ENCODE peak calls at places on chromosomes 7 and 10, in four cellular contexts. M, R, W and D are unnamed samples.

GRCh38 chr7:44294325-44295069 is 30.9 kb downstream of the CAMK2B start:
- DNase-seq in M (no peak), R (no peak), W (no peak), D (no peak)

GRCh38 chr10:121524138-121524817 is 74.0 kb downstream of the FGFR2 start:
- DNase-seq in M (no peak), R (no peak), W (no peak), D (peak)

GRCh38 chr7:80724249-80724871 is 85.9 kb downstream of the CD36 start:
- DNase-seq in M (no peak), R (peak), W (peak), D (peak)

GRCh38 chr10:283916-284356 is 148.7 kb downstream of the ZMYND11 start:
- DNase-seq in M (no peak), R (no peak), W (no peak), D (no peak)

GRCh38 chr7:130566168-130566897 is 74.4 kb downstream of the MEST start:
- DNase-seq in M (no peak), R (no peak), W (peak), D (no peak)

GRCh38 chr7:106611911-106612310 is 49.0 kb downstream of the CCDC71L start:
- DNase-seq in M (no peak), R (no peak), W (no peak), D (no peak)

GRCh38 chr10:71390435-71390820 is 6.3 kb upstream of the CDH23 start:
- DNase-seq in M (no peak), R (no peak), W (no peak), D (no peak)

GRCh38 chr7:50502001-50502684 is 52.0 kb upstream of the FIGNL1 start:
- DNase-seq in M (peak), R (peak), W (peak), D (peak)

GRCh38 chr7:98521089-98521692 is 95.9 kb upstream of the NPTX2 start:
- DNase-seq in M (no peak), R (no peak), W (no peak), D (no peak)

GRCh38 chr7:46848944-46849343 is 733.0 kb downstream of the TNS3 start:
- DNase-seq in M (no peak), R (no peak), W (no peak), D (peak)

GRCh38 chr10:30562787-30563186 is 66.8 kb downstream of the LYZL2 start:
- DNase-seq in M (no peak), R (no peak), W (no peak), D (no peak)

GRCh38 chr7:85023066-85023687 is 163.7 kb downstream of the SEMA3D start:
- DNase-seq in M (no peak), R (peak), W (peak), D (peak)

GRCh38 chr7:2924866-2925840 is 81.0 kb upstream of the GNA12 start:
- DNase-seq in M (no peak), R (no peak), W (peak), D (no peak)

GRCh38 chr7:51067757-51068156 is 248.9 kb downstream of the COBL start:
- DNase-seq in M (peak), R (peak), W (peak), D (peak)

GRCh38 chr10:21756707-21757600 is 222.9 kb downstream of the MLLT10 start:
- DNase-seq in M (no peak), R (no peak), W (no peak), D (no peak)

GRCh38 chr10:28796606-28797512 is 119.5 kb downstream of the BAMBI start:
- DNase-seq in M (no peak), R (peak), W (peak), D (peak)

GRCh38 chr10:79024716-79025112 is 44.1 kb upstream of the ZMIZ1 start:
- DNase-seq in M (no peak), R (no peak), W (no peak), D (no peak)

GRCh38 chr10:132467464-132468149 is 70.0 kb upstream of the INPP5A start:
- DNase-seq in M (no peak), R (no peak), W (no peak), D (no peak)

GRCh38 chr7:153217032-153217431 is 457.5 kb downstream of the ACTR3B start:
- DNase-seq in M (no peak), R (no peak), W (no peak), D (no peak)

GRCh38 chr7:132065193-132065972 is 509.0 kb upstream of the PODXL start:
- DNase-seq in M (no peak), R (peak), W (peak), D (peak)

DNA sequence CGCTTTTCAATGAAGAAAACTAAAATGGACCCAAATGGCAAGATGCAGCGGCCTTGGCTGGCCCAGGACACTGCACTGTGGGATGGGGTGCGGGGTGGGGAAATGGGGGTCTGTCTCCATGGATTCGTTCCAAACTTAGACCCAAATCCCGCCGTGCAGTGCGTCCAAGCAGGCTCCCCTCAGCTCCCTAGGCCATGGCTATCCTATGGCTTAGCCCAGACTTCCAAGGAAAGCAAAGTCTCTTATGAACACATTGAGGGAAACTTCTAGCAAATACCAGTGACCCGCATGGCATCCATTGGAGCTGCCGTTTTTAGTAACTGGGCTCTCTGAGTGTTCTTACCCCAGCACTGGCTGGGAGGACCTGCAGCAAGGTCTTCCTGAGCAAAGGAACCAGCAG is 122.5 kb downstream of the EBF3 start:
- DNase-seq in M (no peak), R (no peak), W (no peak), D (no peak)
- TF ChIP-seq CTCF in M (no peak), R (no peak), W (no peak), D (no peak)

GRCh38 chr7:155206286-155207020 is 91.2 kb upstream of the INSIG1 start:
- DNase-seq in M (peak), R (peak), W (peak), D (peak)

GRCh38 chr7:155207335-155208002 is 90.2 kb upstream of the INSIG1 start:
- DNase-seq in M (no peak), R (no peak), W (no peak), D (no peak)

GRCh38 chr7:155204744-155205367 is 92.8 kb upstream of the INSIG1 start:
- DNase-seq in M (no peak), R (no peak), W (no peak), D (no peak)

GRCh38 chr7:155203882-155204691 is 93.6 kb upstream of the INSIG1 start:
- DNase-seq in M (peak), R (no peak), W (no peak), D (no peak)

DNA sequence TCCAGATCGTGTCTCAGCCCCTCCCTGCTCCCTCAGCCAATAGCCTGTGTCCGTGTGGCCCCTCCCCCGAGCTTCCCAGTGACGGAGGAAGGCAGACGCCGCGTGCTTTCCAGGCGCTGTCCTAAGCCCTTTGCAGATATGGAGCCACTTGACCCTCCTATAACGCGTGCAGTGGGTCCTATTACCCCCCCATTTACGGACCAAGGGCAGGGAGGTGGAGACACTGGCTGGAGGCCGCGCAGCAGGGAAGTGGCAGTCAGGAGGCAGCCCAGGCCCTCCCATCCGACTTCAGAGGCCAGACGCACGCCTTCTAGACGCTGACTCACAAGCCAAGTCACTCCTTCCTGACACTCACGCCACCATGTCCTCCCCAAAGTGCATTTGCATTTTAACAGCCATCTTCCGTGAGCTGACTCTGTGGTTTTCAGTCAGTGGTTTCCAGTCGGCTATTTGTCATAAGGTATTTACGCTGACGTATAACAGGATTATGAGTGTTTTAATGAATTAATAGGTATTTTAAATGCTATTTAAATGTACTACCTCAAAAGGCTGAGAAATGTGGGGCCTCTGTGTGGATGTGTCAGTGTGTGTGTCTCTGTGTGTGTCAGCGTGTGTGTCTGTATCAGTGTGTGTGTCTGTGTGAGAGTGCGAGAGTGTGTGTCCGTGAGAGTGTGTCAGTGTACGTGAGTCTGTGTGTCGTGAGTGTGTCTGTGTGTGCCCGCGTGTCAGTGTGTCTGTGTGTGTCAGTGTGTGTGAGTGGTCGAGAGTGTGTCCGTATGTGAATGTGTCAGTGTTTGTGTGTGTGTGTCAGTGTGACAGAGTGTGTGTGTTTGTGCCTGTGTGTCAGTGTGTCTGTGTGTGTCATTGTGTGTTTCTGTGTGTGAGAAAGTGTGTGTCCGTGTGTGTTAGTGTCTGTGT is 92.1 kb upstream of the INSIG1 start:
- DNase-seq in M (peak), R (peak), W (peak), D (peak)
- H3K4me3 ChIP-seq in M (peak), R (no peak), W (peak), D (peak)

GRCh38 chr7:38330861-38331709 is 57.6 kb upstream of the TARP start:
- DNase-seq in M (no peak), R (no peak), W (no peak), D (no peak)
- TF ChIP-seq CTCF in M (no peak), R (no peak), W (no peak), D (no peak)

DNA sequence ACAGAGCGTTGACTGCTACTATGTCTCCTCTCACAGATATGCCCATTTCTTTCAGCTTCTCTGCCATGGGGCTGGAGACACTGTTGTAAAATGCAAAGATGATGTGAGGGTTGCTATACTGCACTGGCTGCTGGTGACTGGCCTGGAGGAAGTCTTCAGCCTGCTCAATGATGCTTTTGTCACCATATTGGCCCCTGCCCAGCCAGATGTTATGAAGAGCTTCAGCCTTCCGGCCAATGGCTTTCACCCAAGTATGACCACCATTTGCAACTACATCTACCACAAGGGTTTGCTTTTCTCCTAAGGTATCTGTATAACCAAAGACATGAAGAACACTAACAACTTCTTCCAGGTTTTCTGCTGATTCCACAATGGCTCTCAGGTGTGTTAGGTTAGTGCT is 1.6 kb downstream of the C7orf25 start:
- DNase-seq in M (no peak), R (no peak), W (no peak), D (no peak)
- H3K4me3 ChIP-seq in M (no peak), R (no peak), W (peak), D (no peak)

GRCh38 chr10:118102116-118102515 is 55.4 kb upstream of the RAB11FIP2 start:
- DNase-seq in M (no peak), R (no peak), W (no peak), D (peak)

GRCh38 chr10:118108194-118109026 is 61.7 kb upstream of the RAB11FIP2 start:
- DNase-seq in M (no peak), R (no peak), W (no peak), D (peak)

GRCh38 chr10:118107541-118107940 is 60.8 kb upstream of the RAB11FIP2 start:
- DNase-seq in M (no peak), R (no peak), W (no peak), D (no peak)

GRCh38 chr10:118107040-118107439 is 60.3 kb upstream of the RAB11FIP2 start:
- DNase-seq in M (no peak), R (no peak), W (no peak), D (peak)

DNA sequence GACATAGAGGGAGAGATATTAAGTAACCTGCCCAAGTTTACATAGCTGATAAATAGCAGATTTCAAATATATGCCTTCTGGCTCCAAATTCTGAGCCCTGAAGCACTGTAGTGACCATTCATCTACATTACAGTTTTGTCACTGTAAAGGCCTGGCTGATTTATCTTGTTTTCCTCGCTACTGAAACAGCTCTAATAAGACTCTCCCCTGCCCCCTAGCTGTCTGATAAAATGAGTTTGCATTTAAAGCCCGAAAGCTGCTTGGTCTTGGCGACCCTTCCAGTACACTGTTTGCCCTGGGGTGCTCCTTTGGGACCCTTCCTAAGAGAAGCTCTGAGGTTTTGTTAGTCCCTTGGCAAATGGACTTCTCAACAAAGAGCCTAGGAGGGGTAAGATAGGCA is 59.7 kb upstream of the RAB11FIP2 start:
- DNase-seq in M (no peak), R (no peak), W (peak), D (peak)
- TF ChIP-seq CTCF in M (peak), R (peak), W (peak), D (peak)

DNA sequence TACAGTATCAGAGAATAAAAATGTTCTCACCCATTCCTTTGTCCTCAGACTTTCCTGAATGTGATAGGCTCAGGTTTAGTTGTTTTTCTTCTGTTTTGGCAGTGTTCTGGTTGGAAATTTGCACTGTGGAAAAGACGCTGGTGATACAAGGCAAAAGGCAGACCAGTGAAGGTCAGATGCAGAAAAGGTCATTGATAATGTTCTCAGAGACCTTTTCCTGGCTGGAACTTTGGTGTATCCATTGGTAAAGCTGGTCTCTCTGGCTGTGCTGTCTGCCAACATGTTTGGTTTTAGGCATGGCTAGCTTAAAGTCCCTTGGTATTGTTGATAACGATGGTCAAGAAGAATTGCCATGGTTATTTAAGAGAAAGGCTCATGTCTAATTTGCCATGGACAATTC is 11.5 kb downstream of the ARID5B start:
- DNase-seq in M (no peak), R (no peak), W (no peak), D (no peak)
- H3K4me3 ChIP-seq in M (no peak), R (no peak), W (no peak), D (no peak)

GRCh38 chr10:24723788-24724380 is at the start of gene ARHGAP21:
- DNase-seq in M (peak), R (no peak), W (peak), D (peak)
- TF ChIP-seq CTCF in M (no peak), R (no peak), W (no peak), D (peak)

GRCh38 chr7:142796501-142797341 is 26.0 kb downstream of the PRSS2 start:
- DNase-seq in M (no peak), R (no peak), W (no peak), D (no peak)

GRCh38 chr7:142797799-142798377 is 27.1 kb downstream of the PRSS2 start:
- DNase-seq in M (no peak), R (no peak), W (no peak), D (no peak)

GRCh38 chr7:142796001-142796500 is 25.3 kb downstream of the PRSS2 start:
- DNase-seq in M (no peak), R (no peak), W (no peak), D (no peak)

GRCh38 chr7:142798451-142799438 is 28.0 kb downstream of the PRSS2 start:
- DNase-seq in M (no peak), R (no peak), W (no peak), D (no peak)

DNA sequence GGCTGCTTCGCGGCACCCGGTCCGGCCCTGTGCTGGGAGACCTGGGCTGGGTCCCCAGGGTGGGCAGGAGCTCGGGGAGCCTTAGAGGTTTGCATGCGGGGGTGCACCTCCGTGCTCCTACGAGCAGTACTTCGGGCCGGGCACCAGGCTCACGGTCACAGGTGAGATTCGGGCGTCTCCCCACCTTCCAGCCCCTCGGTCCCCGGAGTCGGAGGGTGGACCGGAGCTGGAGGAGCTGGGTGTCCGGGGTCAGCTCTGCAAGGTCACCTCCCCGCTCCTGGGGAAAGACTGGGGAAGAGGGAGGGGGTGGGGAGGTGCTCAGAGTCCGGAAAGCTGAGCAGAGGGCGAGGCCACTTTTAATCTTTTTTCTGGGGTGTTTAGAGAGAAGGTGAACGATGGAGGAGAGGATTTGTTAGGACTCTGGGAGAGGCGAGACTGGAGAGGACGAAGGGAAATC is 26.6 kb downstream of the PRSS2 start:
- DNase-seq in M (no peak), R (no peak), W (no peak), D (no peak)
- H3K4me3 ChIP-seq in M (peak), R (peak), W (peak), D (no peak)

GRCh38 chr7:128919241-128919640 is 8.7 kb upstream of the KCP start:
- DNase-seq in M (no peak), R (no peak), W (no peak), D (no peak)

GRCh38 chr7:128921866-128922440 is 11.4 kb upstream of the KCP start:
- DNase-seq in M (no peak), R (no peak), W (no peak), D (no peak)

GRCh38 chr7:128920913-128921582 is 10.5 kb upstream of the KCP start:
- DNase-seq in M (no peak), R (no peak), W (no peak), D (no peak)

GRCh38 chr7:128918266-128918665 is 7.8 kb upstream of the KCP start:
- DNase-seq in M (no peak), R (no peak), W (no peak), D (no peak)

GRCh38 chr7:128919881-128920789 is 9.6 kb upstream of the KCP start:
- DNase-seq in M (no peak), R (no peak), W (no peak), D (no peak)
- TF ChIP-seq CTCF in M (no peak), R (no peak), W (no peak), D (no peak)

DNA sequence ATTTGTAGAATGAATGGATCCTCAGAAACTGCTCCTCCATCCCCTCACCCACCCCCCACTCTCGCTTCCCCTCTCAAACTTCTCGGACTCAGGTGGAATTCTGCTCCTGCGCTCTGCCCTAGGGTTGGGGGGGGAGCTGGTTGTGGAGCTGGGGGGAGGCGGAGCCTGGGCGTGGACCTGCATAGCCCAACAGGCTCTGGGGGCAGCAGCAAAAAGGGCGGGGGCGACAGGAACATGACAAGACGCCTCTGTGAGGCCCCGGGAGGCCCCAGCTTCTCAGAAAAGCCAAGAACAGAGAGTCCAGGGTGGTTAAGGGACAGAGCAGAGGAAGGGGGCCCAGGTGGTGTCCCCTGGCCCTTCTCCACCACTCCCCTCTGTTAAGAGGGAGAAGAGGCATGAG is 3.5 kb downstream of the TSC22D4 start:
- DNase-seq in M (peak), R (no peak), W (no peak), D (no peak)
- H3K4me3 ChIP-seq in M (no peak), R (no peak), W (peak), D (peak)